ENCODE peak calls at places on chromosome 6, in seven cellular contexts. H is B cell; Y is T-helper 22 cell; J is cardiac muscle cell; D is activated CD4-positive, alpha-beta T cell treated with anti-CD3 and anti-CD28 coated beads, Interleukin-2, amount 50 U/mL, for 24 hours; E is SK-N-SH; S is progenitor cell of endocrine pancreas. I is an unnamed sample.

GRCh38 chr6:16821834-16822264 is 60.6 kb upstream of the ATXN1 start:
- DNase-seq in H (no peak), Y (no peak), J (no peak), D (no peak), E (no peak), S (no peak), I (no peak)

GRCh38 chr6:117265425-117266266 is at the start of gene VGLL2:
- DNase-seq in H (no peak), Y (no peak), J (peak; percentile 62), D (no peak), E (peak; percentile 55), S (peak; percentile 55), I (peak; percentile 65)

GRCh38 chr6:166440106-166440505 is 57.4 kb upstream of the MPC1 start:
- DNase-seq in H (no peak), Y (no peak), J (no peak), D (no peak), E (peak; percentile 76), S (no peak), I (no peak)

GRCh38 chr6:9140861-9141534 is 705.7 kb upstream of the SLC35B3 start:
- DNase-seq in H (no peak), Y (no peak), J (no peak), D (no peak), E (no peak), S (no peak), I (no peak)

GRCh38 chr6:148395583-148396101 is 53.0 kb downstream of the SASH1 start:
- DNase-seq in H (no peak), Y (no peak), J (no peak), D (no peak), E (no peak), S (no peak), I (no peak)

GRCh38 chr6:31659649-31660223 is 842 bp downstream of the C6orf47 start:
- DNase-seq in H (no peak), Y (no peak), J (peak; percentile 23), D (no peak), E (no peak), S (no peak), I (no peak)

GRCh38 chr6:151372164-151372563 is 19.2 kb downstream of the ZBTB2 start:
- DNase-seq in H (no peak), Y (no peak), J (peak; percentile 23), D (no peak), E (no peak), S (no peak), I (no peak)

GRCh38 chr6:108568101-108568500 is 7.4 kb downstream of the FOXO3 start:
- DNase-seq in H (no peak), Y (no peak), J (no peak), D (no peak), E (no peak), S (no peak), I (no peak)

GRCh38 chr6:26613717-26614683 is 17.2 kb downstream of the ABT1 start:
- DNase-seq in H (no peak), Y (no peak), J (no peak), D (no peak), E (peak; percentile 52), S (peak; percentile 41), I (no peak)

I was measured in HAP-1.